ENCODE peak calls at places on chromosomes 3 and 15, in ten cellular contexts. G is GM23338, Y is GM23248, B is osteoblast, J is mesendoderm, U is neural progenitor cell, H is GM12878, D is HCT116, T is fibroblast of lung, M is HepG2. N is an unnamed sample.

GRCh38 chr15:37133619-37134018 is 33.3 kb upstream of the MEIS2 start:
- DNase-seq in G (no peak), Y (peak; percentile 48), B (no peak), J (no peak), U (no peak), H (no peak), D (no peak), T (peak; percentile 61), M (no peak), N (peak; percentile 9)

GRCh38 chr3:170488802-170489201 is 70.1 kb downstream of the CLDN11 start:
- DNase-seq in G (no peak), Y (peak; percentile 63), B (no peak), J (no peak), U (no peak), H (no peak), D (no peak), T (peak; percentile 89), M (peak; percentile 89), N (no peak)

GRCh38 chr15:70632079-70632850 is 131.1 kb downstream of the UACA start:
- DNase-seq in G (no peak), Y (peak; percentile 36), B (no peak), J (no peak), U (no peak), H (no peak), D (no peak), T (no peak), M (no peak), N (no peak)

GRCh38 chr3:58203541-58203940 is 7.2 kb downstream of the DNASE1L3 start:
- DNase-seq in G (no peak), Y (no peak), B (no peak), J (peak; percentile 70), U (no peak), H (no peak), D (no peak), T (no peak), M (no peak), N (no peak)

GRCh38 chr3:198092276-198092675 is 132.3 kb downstream of the LMLN start:
- DNase-seq in G (no peak), Y (no peak), B (no peak), J (no peak), U (no peak), H (no peak), D (no peak), T (no peak), M (no peak), N (no peak)

GRCh38 chr3:52056521-52056967 is at the start of gene DUSP7:
- DNase-seq in G (peak; percentile 72), Y (peak; percentile 85), B (peak; percentile 97), J (peak; percentile 63), U (peak; percentile 93), H (no peak), D (no peak), T (peak; percentile 62), M (no peak), N (peak; percentile 84)

GRCh38 chr15:74406517-74406916 is 27.2 kb downstream of the SEMA7A start:
- DNase-seq in G (no peak), Y (no peak), B (no peak), J (no peak), U (no peak), H (no peak), D (no peak), T (no peak), M (no peak), N (no peak)

GRCh38 chr3:127546970-127547733 is 43.4 kb downstream of the TPRA1 start:
- DNase-seq in G (peak; percentile 20), Y (no peak), B (peak; percentile 83), J (peak; percentile 56), U (peak; percentile 80), H (no peak), D (no peak), T (no peak), M (no peak), N (no peak)

GRCh38 chr15:44775923-44776322 is 39.6 kb downstream of the TRIM69 start:
- DNase-seq in G (no peak), Y (peak; percentile 29), B (no peak), J (no peak), U (no peak), H (no peak), D (no peak), T (no peak), M (no peak), N (peak; percentile 14)

GRCh38 chr3:159947220-159947619 is 41.4 kb upstream of the IL12A start:
- DNase-seq in G (no peak), Y (peak; percentile 85), B (no peak), J (no peak), U (no peak), H (no peak), D (no peak), T (peak; percentile 52), M (no peak), N (no peak)

GRCh38 chr3:107106316-107106715 is 270.9 kb upstream of the CCDC54 start:
- DNase-seq in G (no peak), Y (peak; percentile 7), B (peak; percentile 60), J (no peak), U (no peak), H (no peak), D (peak; percentile 18), T (peak; percentile 34), M (no peak), N (no peak)

GRCh38 chr3:107990926-107991325 is 99.9 kb downstream of the CD47 start:
- DNase-seq in G (no peak), Y (no peak), B (no peak), J (no peak), U (no peak), H (no peak), D (no peak), T (no peak), M (no peak), N (no peak)

DNA sequence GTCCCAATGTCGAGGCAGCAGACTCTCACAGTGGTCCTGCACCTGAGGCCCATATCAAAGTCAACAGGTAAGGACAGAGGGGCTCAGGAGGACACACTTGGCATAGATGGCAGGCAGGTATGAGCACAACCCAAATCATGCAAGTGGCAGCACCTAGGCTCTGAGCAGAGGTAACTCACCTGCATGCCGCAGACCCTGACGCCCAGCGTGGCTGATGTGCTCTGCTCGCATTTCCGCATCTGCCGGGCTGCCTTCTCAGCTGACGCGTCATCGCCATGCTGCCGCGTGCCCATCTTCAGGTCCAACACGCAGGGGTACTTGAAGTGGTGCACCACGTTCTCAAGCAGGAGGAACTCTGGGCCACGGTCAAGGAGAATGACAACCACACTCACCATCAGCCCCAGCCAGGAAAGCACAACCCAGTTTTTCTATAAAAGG is 4.2 kb upstream of the GMPPB start:
- DNase-seq in G (no peak), Y (no peak), B (peak; percentile 55), J (no peak), U (no peak), H (no peak), D (no peak), T (no peak), M (no peak), N (no peak)
- H3K4me3 ChIP-seq in G (no peak overlapping the region), Y (no peak overlapping the region), B (no peak overlapping the region), J (no peak overlapping the region), U (no peak overlapping the region), H (no peak overlapping the region), D (no peak overlapping the region), T (no peak overlapping the region), M (no peak overlapping the region), N (no peak overlapping the region)

GRCh38 chr15:58241872-58242271 is 103.7 kb downstream of the AQP9 start:
- DNase-seq in G (no peak), Y (no peak), B (no peak), J (peak; percentile 50), U (no peak), H (no peak), D (no peak), T (no peak), M (no peak), N (no peak)
- H3K27ac ChIP-seq in G (no peak overlapping the region), Y (no peak overlapping the region), B (no peak overlapping the region), J (no peak overlapping the region), U (no peak overlapping the region), H (no peak overlapping the region), D (no peak overlapping the region), T (no peak overlapping the region), M (no peak overlapping the region), N (no peak overlapping the region)

DNA sequence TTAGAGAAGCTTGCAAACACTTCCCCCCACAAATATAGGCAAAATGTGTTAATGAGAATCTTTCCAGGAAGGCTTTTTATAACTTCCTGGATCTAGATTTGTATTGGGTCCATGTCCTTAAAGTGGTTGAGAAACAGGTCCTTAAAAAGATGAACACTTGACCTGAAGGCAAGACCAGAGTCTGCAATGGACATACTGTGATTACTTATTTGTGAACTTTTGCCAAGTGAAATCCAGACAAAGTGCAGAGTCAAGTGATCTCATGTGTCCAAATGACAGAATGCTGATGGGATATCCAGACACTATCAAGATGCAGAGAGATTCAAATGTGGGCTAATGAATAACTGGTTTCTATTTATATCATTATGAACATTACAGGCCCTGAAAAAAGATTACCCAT is 43.8 kb downstream of the FRMD4B start:
- DNase-seq in G (no peak), Y (no peak), B (no peak), J (no peak), U (no peak), H (no peak), D (no peak), T (no peak), M (no peak), N (no peak)
- H3K79me2 ChIP-seq in G (no peaks in the 10 kb centered on the region), Y (no peaks in the 10 kb centered on the region), B (no peaks in the 10 kb centered on the region), J (no peaks in the 10 kb centered on the region), U (no peaks in the 10 kb centered on the region), H (no peaks in the 10 kb centered on the region), D (no peaks in the 10 kb centered on the region), T (no peaks in the 10 kb centered on the region), M (no peaks in the 10 kb centered on the region), N (no peaks in the 10 kb centered on the region)

GRCh38 chr3:11637901-11638668 is 5.6 kb downstream of the VGLL4 start:
- DNase-seq in G (no peak), Y (peak; percentile 85), B (peak; percentile 32), J (peak; percentile 32), U (no peak), H (no peak), D (no peak), T (peak; percentile 59), M (no peak), N (no peak)
- H3K4me3 ChIP-seq in G (no peak overlapping the region), Y (peak overlapping the region; percentile 66), B (peak overlapping the region; percentile 87), J (no peak overlapping the region), U (peak overlapping the region; percentile 12), H (peak overlapping the region; percentile 86), D (no peak overlapping the region), T (peak overlapping the region; percentile 27), M (peak overlapping the region; percentile 16), N (no peak overlapping the region)

GRCh38 chr15:52710050-52710709 is 31.0 kb upstream of the ATOSA start:
- DNase-seq in G (no peak), Y (no peak), B (no peak), J (no peak), U (no peak), H (peak; percentile 8), D (no peak), T (no peak), M (no peak), N (peak; percentile 70)
- H3K27ac ChIP-seq in G (no peak overlapping the region), Y (no peak overlapping the region), B (no peak overlapping the region), J (no peak overlapping the region), U (no peak overlapping the region), H (no peak overlapping the region), D (no peak overlapping the region), T (no peak overlapping the region), M (peak overlapping the region; percentile 48), N (peak overlapping the region; percentile 90)